ENCODE peak calls at places on chromosome 10, in five cellular contexts. One of them, this sample, is unnamed.

GRCh38 chr10:103676058-103676785 is 179.2 kb downstream of the SH3PXD2A start:
- DNase-seq in choroid plexus epithelial cell: peak; percentile 54
- DNase-seq in Calu3: no peak
- DNase-seq in foreskin keratinocyte: peak; percentile 93
- DNase-seq in substantia nigra: no peak
- DNase-seq in this sample: no peak

GRCh38 chr10:93032105-93032808 is 28.3 kb upstream of the CYP26C1 start:
- DNase-seq in choroid plexus epithelial cell: peak; percentile 22
- DNase-seq in Calu3: no peak
- DNase-seq in foreskin keratinocyte: no peak
- DNase-seq in substantia nigra: no peak
- DNase-seq in this sample: no peak

GRCh38 chr10:4033341-4033896 is 248.4 kb upstream of the KLF6 start:
- DNase-seq in choroid plexus epithelial cell: peak; percentile 27
- DNase-seq in Calu3: no peak
- DNase-seq in foreskin keratinocyte: no peak
- DNase-seq in substantia nigra: no peak
- DNase-seq in this sample: no peak

GRCh38 chr10:53699231-53699630 is 926.6 kb upstream of the MBL2 start:
- DNase-seq in choroid plexus epithelial cell: no peak
- DNase-seq in Calu3: no peak
- DNase-seq in foreskin keratinocyte: no peak
- DNase-seq in substantia nigra: no peak
- DNase-seq in this sample: no peak

GRCh38 chr10:67036808-67037207 is 111.0 kb downstream of the LRRTM3 start:
- DNase-seq in choroid plexus epithelial cell: no peak
- DNase-seq in Calu3: no peak
- DNase-seq in foreskin keratinocyte: no peak
- DNase-seq in substantia nigra: no peak
- DNase-seq in this sample: no peak

GRCh38 chr10:96524745-96525144 is 11.0 kb upstream of the TLL2 start:
- DNase-seq in choroid plexus epithelial cell: peak; percentile 57
- DNase-seq in Calu3: no peak
- DNase-seq in foreskin keratinocyte: no peak
- DNase-seq in substantia nigra: no peak
- DNase-seq in this sample: no peak

GRCh38 chr10:127158663-127159062 is 37.7 kb downstream of the INSYN2A start:
- DNase-seq in choroid plexus epithelial cell: no peak
- DNase-seq in Calu3: no peak
- DNase-seq in foreskin keratinocyte: no peak
- DNase-seq in substantia nigra: no peak
- DNase-seq in this sample: no peak

GRCh38 chr10:20970708-20971107 is 73.6 kb upstream of the NEBL start:
- DNase-seq in choroid plexus epithelial cell: no peak
- DNase-seq in Calu3: no peak
- DNase-seq in foreskin keratinocyte: no peak
- DNase-seq in substantia nigra: no peak
- DNase-seq in this sample: no peak

GRCh38 chr10:22010973-22011408 is 7.5 kb upstream of the DNAJC1 start:
- DNase-seq in choroid plexus epithelial cell: peak; percentile 45
- DNase-seq in Calu3: no peak
- DNase-seq in foreskin keratinocyte: no peak
- DNase-seq in substantia nigra: no peak
- DNase-seq in this sample: no peak

GRCh38 chr10:60257767-60258428 is 131.8 kb downstream of the ANK3 start:
- DNase-seq in choroid plexus epithelial cell: no peak
- DNase-seq in Calu3: no peak
- DNase-seq in foreskin keratinocyte: no peak
- DNase-seq in substantia nigra: no peak
- DNase-seq in this sample: no peak

GRCh38 chr10:4162571-4163286 is 377.7 kb upstream of the KLF6 start:
- DNase-seq in choroid plexus epithelial cell: no peak
- DNase-seq in Calu3: no peak
- DNase-seq in foreskin keratinocyte: no peak
- DNase-seq in substantia nigra: no peak
- DNase-seq in this sample: no peak

GRCh38 chr10:75209325-75210192 is 1.0 kb upstream of the VDAC2 start:
- DNase-seq in choroid plexus epithelial cell: peak; percentile 78
- DNase-seq in Calu3: peak; percentile 52
- DNase-seq in foreskin keratinocyte: peak; percentile 63
- DNase-seq in substantia nigra: peak; percentile 51
- DNase-seq in this sample: peak; percentile 85

This sample was measured in osteocyte.